ENCODE peak calls at places on chromosomes 4 and X, in six cellular contexts. A, P, L, U, J and M are unnamed samples.

GRCh38 chr4:107710493-107711459 is 9.3 kb downstream of the PAPSS1 start:
- DNase-seq in A (no peak), P (no peak), L (no peak), U (no peak), J (no peak), M (no peak)

GRCh38 chrX:106263817-106264216 is 95.7 kb downstream of the PWWP3B start:
- DNase-seq in A (no peak), P (no peak), L (no peak), U (no peak), J (no peak), M (peak)

GRCh38 chr4:127124919-127125318 is 507.8 kb upstream of the INTU start:
- DNase-seq in A (no peak), P (peak), L (no peak), U (no peak), J (no peak), M (no peak)

GRCh38 chrX:130393451-130394074 is 8.1 kb upstream of the GPR119 start:
- DNase-seq in A (no peak), P (peak), L (peak), U (no peak), J (peak), M (peak)

GRCh38 chrX:115018040-115018647 is 728 bp upstream of the IL13RA2 start:
- DNase-seq in A (no peak), P (no peak), L (no peak), U (no peak), J (no peak), M (peak)

GRCh38 chr4:124711469-124712416 is 789 bp downstream of the ANKRD50 start:
- DNase-seq in A (peak), P (peak), L (peak), U (no peak), J (peak), M (peak)

GRCh38 chr4:4673070-4673469 is 131.2 kb upstream of the STX18 start:
- DNase-seq in A (peak), P (no peak), L (peak), U (no peak), J (peak), M (peak)

GRCh38 chrX:145853181-145853580 is 35.6 kb downstream of the SLITRK2 start:
- DNase-seq in A (no peak), P (no peak), L (no peak), U (no peak), J (no peak), M (no peak)

GRCh38 chr4:67853336-67853735 is 30.5 kb downstream of the TMPRSS11D start:
- DNase-seq in A (no peak), P (no peak), L (no peak), U (no peak), J (no peak), M (no peak)

GRCh38 chr4:1053080-1053661 is 41.7 kb downstream of the FGFRL1 start:
- DNase-seq in A (no peak), P (no peak), L (no peak), U (no peak), J (no peak), M (peak)

GRCh38 chr4:6688879-6689505 is 4.7 kb upstream of the S100P start:
- DNase-seq in A (peak), P (peak), L (peak), U (no peak), J (peak), M (peak)

GRCh38 chr4:67036791-67037190 is 508.5 kb downstream of the CENPC start:
- DNase-seq in A (no peak), P (no peak), L (no peak), U (no peak), J (no peak), M (no peak)

GRCh38 chr4:30825008-30825765 is 105.0 kb downstream of the PCDH7 start:
- DNase-seq in A (no peak), P (no peak), L (no peak), U (no peak), J (peak), M (no peak)

GRCh38 chrX:34716322-34716721 is 59.2 kb upstream of the TMEM47 start:
- DNase-seq in A (no peak), P (no peak), L (no peak), U (no peak), J (no peak), M (no peak)

GRCh38 chr4:183628189-183628588 is 30.8 kb downstream of the RWDD4 start:
- DNase-seq in A (no peak), P (no peak), L (no peak), U (no peak), J (no peak), M (no peak)

GRCh38 chr4:39061450-39061849 is 582 bp upstream of the KLHL5 start:
- DNase-seq in A (no peak), P (no peak), L (no peak), U (no peak), J (no peak), M (no peak)

DNA sequence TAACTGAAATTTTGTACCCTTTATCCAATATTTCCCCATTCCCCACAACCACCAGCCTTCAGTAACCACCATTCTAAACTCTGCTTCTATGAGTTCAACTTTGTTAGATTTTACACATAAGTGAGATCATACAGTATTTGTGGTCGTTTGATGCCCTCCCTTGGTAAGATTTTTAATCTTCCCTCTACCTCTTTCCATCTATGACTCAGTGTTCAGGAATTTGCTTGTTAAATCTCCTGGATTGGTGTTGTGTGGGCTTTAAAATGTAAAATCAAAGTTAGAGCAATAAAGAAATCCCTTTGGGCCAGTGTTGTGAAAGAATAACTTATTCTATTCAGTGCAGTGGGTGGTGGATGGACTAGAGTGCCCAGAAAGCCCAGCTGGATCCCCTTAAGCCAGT is 37.4 kb downstream of the SLC16A2 start:
- DNase-seq in A (no peak), P (no peak), L (no peak), U (no peak), J (peak), M (peak)
- TF ChIP-seq CTCF in A (no peak), P (no peak), L (peak), U (no peak), J (no peak), M (no peak)

DNA sequence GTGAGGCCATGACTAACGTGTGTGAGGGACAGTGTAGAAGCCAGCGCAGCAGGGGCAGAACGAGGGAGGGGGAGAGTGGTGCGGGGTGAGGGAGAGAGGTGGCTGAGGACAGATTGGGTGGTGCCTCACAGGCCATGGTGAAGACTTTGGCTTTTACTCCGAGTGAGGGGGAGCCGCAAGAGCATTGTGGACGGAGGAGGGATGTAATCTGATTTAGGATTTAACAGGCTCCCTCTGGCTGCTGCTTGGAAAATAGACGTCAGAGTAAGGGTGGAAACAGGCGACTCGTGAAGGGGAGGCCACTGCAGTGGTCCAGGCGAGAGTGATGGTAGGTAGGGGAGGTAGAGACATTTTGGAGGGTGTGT is 13.0 kb downstream of the PPP1R3F start:
- DNase-seq in A (peak), P (no peak), L (no peak), U (no peak), J (no peak), M (peak)
- TF ChIP-seq MYC in A (no peak), P (no peak), L (no peak), U (no peak), J (no peak), M (no peak)

DNA sequence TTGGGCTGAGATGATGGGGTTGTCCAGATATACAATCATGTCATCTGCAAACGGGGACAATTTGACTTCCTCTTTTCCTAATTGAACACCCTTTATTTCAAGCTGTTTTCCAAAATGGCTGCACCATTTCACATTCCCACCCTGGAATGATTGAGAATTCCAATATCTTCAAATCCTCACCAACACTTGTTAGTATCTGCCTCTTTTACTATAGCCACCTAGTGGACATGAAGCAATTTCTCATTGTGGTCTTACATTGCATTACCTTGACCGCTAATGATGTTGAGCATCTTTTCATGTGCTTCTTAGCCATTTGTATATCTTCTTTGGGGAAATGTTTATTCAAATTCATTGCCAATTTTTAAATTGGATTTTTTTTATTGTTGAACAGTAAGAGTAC is 364.8 kb downstream of the SMARCA1 start:
- DNase-seq in A (peak), P (no peak), L (no peak), U (no peak), J (no peak), M (no peak)
- TF ChIP-seq CTCF in A (no peak), P (no peak), L (no peak), U (no peak), J (no peak), M (no peak)

DNA sequence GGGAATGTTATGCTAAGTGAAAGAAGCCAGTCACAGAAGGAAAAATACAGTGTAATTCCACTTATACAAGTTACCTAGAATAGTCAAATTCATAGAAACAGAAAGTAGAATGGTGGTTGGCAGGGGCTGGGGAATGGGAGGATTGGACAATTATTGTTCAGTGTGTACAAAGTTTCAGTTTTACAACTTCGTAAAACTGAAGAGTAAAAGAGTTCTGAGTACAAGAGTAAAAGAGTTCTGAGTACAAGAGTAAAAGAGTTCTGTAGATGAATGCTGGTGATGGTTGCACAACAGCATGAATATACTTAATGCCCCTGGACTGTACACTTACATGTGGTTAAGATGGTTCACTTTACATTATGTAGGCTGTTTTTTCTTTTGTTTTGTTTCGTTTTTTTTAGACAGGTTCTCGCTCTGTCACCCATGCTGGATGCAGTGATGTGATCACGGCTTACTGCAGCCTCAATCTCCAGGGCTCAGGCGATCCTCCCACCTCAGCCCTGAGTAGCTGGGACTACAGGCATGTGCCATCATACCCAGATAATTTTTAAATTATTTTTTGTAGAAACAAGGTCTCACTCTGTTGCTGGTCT is 230.9 kb downstream of the SOWAHB start:
- DNase-seq in A (no peak), P (no peak), L (no peak), U (no peak), J (no peak), M (no peak)
- TF ChIP-seq MYC in A (no peak), P (no peak), L (no peak), U (no peak), J (no peak), M (no peak)

GRCh38 chr4:28073860-28074555 is 1213.4 kb downstream of the STIM2 start:
- DNase-seq in A (no peak), P (peak), L (peak), U (no peak), J (no peak), M (no peak)
- TF ChIP-seq CTCF in A (no peak), P (peak), L (no peak), U (peak), J (no peak), M (no peak)

GRCh38 chr4:48290146-48290772 is 20.6 kb upstream of the TEC start:
- DNase-seq in A (peak), P (peak), L (peak), U (no peak), J (peak), M (peak)
- TF ChIP-seq MYC in A (no peak), P (no peak), L (no peak), U (no peak), J (no peak), M (no peak)

GRCh38 chrX:136870064-136870463 is 10.5 kb downstream of the RBMX start:
- DNase-seq in A (no peak), P (no peak), L (no peak), U (no peak), J (no peak), M (peak)

GRCh38 chrX:136867518-136867917 is 13.0 kb downstream of the RBMX start:
- DNase-seq in A (no peak), P (no peak), L (no peak), U (no peak), J (no peak), M (no peak)

GRCh38 chrX:136867096-136867491 is 13.4 kb downstream of the RBMX start:
- DNase-seq in A (no peak), P (no peak), L (no peak), U (no peak), J (no peak), M (no peak)

GRCh38 chrX:136866337-136867095 is 14.0 kb downstream of the RBMX start:
- DNase-seq in A (no peak), P (peak), L (no peak), U (no peak), J (no peak), M (no peak)

GRCh38 chrX:136868283-136869055 is 12.1 kb downstream of the RBMX start:
- DNase-seq in A (no peak), P (no peak), L (no peak), U (no peak), J (no peak), M (no peak)
- TF ChIP-seq CTCF in A (no peak), P (no peak), L (no peak), U (no peak), J (no peak), M (no peak)

DNA sequence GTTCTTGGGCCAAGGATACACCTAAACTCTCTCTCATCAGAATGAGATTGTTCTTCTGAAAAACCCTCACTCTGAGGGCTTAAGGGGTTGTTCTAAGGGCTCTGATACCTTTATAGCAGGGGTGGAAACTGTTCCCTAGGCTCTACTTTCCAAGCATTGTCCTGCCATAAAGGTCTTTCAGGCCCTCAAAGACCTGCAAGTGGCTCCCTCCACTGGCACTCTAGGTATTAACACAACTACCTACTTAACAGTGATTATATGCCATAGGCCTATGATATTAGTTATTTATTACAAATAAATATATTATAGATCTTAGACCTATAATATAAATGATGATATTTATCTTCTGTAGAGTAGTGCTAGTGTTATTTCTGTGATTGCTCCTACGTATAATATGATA is 473.7 kb upstream of the RPS6KA3 start:
- DNase-seq in A (no peak), P (no peak), L (no peak), U (no peak), J (no peak), M (no peak)
- TF ChIP-seq MYC in A (no peak), P (no peak), L (no peak), U (no peak), J (no peak), M (no peak)

GRCh38 chrX:17361620-17362019 is 13.4 kb upstream of the NHS start:
- DNase-seq in A (peak), P (peak), L (peak), U (no peak), J (no peak), M (peak)
- TF ChIP-seq CTCF in A (peak), P (peak), L (no peak), U (peak), J (no peak), M (peak)